ENCODE peak calls at places on chromosomes 12 and 14, in four cellular contexts. U, O, V and I are unnamed samples.

GRCh38 chr12:74899031-74899829 is 310.4 kb downstream of the KCNC2 start:
- DNase-seq in U (no peak), O (no peak), V (no peak), I (no peak)

GRCh38 chr14:66045572-66046021 is 440.6 kb upstream of the CCDC196 start:
- DNase-seq in U (peak; percentile 44), O (no peak), V (no peak), I (no peak)

GRCh38 chr12:110549716-110550115 is 33.4 kb downstream of the PPTC7 start:
- DNase-seq in U (no peak), O (no peak), V (no peak), I (no peak)

GRCh38 chr14:101179691-101180211 is 276.2 kb upstream of the RTL1 start:
- DNase-seq in U (no peak), O (no peak), V (no peak), I (no peak)

GRCh38 chr12:80567391-80567790 is 123.4 kb downstream of the PTPRQ start:
- DNase-seq in U (no peak), O (no peak), V (no peak), I (no peak)

GRCh38 chr12:59719701-59720100 is 123.9 kb downstream of the SLC16A7 start:
- DNase-seq in U (no peak), O (no peak), V (no peak), I (no peak)

GRCh38 chr12:127810026-127810425 is 456.9 kb upstream of the TMEM132C start:
- DNase-seq in U (no peak), O (no peak), V (no peak), I (no peak)

GRCh38 chr12:41264281-41264680 is 76.2 kb downstream of the PDZRN4 start:
- DNase-seq in U (no peak), O (no peak), V (peak; percentile 16), I (no peak)

GRCh38 chr14:85416771-85417170 is 113.2 kb upstream of the FLRT2 start:
- DNase-seq in U (no peak), O (no peak), V (no peak), I (no peak)

GRCh38 chr14:22510527-22511110 is 78.4 kb downstream of the DAD1 start:
- DNase-seq in U (no peak), O (no peak), V (no peak), I (no peak)

GRCh38 chr12:109981311-109981710 is 14.9 kb downstream of the GIT2 start:
- DNase-seq in U (no peak), O (peak; percentile 28), V (no peak), I (no peak)

GRCh38 chr14:75647650-75648049 is 13.0 kb downstream of the ERG28 start:
- DNase-seq in U (no peak), O (no peak), V (no peak), I (no peak)

GRCh38 chr12:81692008-81692407 is 67.1 kb downstream of the PPFIA2 start:
- DNase-seq in U (no peak), O (no peak), V (no peak), I (no peak)

GRCh38 chr12:25811656-25812126 is 146.8 kb upstream of the RASSF8 start:
- DNase-seq in U (no peak), O (no peak), V (no peak), I (no peak)

GRCh38 chr12:124917135-124917840 is 2.8 kb upstream of the UBC start:
- DNase-seq in U (peak; percentile 87), O (peak; percentile 86), V (peak; percentile 95), I (peak; percentile 89)

GRCh38 chr14:52834440-52834842 is 43.0 kb upstream of the GNPNAT1 start:
- DNase-seq in U (no peak), O (no peak), V (no peak), I (no peak)

GRCh38 chr12:96710127-96710745 is 196.8 kb upstream of the NEDD1 start:
- DNase-seq in U (no peak), O (no peak), V (no peak), I (no peak)

GRCh38 chr14:95507174-95507573 is 9.3 kb downstream of the SYNE3 start:
- DNase-seq in U (no peak), O (no peak), V (no peak), I (no peak)

GRCh38 chr12:102095677-102096263 is 24.1 kb downstream of the NUP37 start:
- DNase-seq in U (no peak), O (no peak), V (peak; percentile 42), I (no peak)

GRCh38 chr12:126349383-126349782 is 1284.1 kb downstream of the AACS start:
- DNase-seq in U (no peak), O (no peak), V (no peak), I (no peak)

GRCh38 chr14:78758333-78758732 is 588.2 kb downstream of the NRXN3 start:
- DNase-seq in U (peak; percentile 46), O (no peak), V (peak; percentile 24), I (peak; percentile 16)

GRCh38 chr12:65615091-65615490 is 209.2 kb upstream of the HMGA2 start:
- DNase-seq in U (no peak), O (no peak), V (no peak), I (no peak)

GRCh38 chr14:101072531-101072930 is 169.0 kb upstream of the RTL1 start:
- DNase-seq in U (no peak), O (no peak), V (no peak), I (peak; percentile 28)

GRCh38 chr12:402127-402456 is 648 bp downstream of the CCDC77 start:
- DNase-seq in U (peak; percentile 18), O (peak; percentile 5), V (peak; percentile 57), I (peak; percentile 17)

GRCh38 chr12:3083241-3083921 is 6.2 kb downstream of the TSPAN9 start:
- DNase-seq in U (no peak), O (no peak), V (no peak), I (no peak)

GRCh38 chr12:41531147-41531829 is 343.2 kb downstream of the PDZRN4 start:
- DNase-seq in U (no peak), O (no peak), V (no peak), I (no peak)

GRCh38 chr12:108806921-108807320 is 50.5 kb downstream of the SSH1 start:
- DNase-seq in U (no peak), O (no peak), V (no peak), I (no peak)

GRCh38 chr14:23361763-23362162 is 3.2 kb downstream of the EFS start:
- DNase-seq in U (no peak), O (no peak), V (no peak), I (no peak)

GRCh38 chr12:29152223-29152868 is 3.3 kb downstream of the FAR2 start:
- DNase-seq in U (no peak), O (no peak), V (peak; percentile 64), I (no peak)

GRCh38 chr12:26156201-26156871 is 31.5 kb upstream of the BHLHE41 start:
- DNase-seq in U (no peak), O (no peak), V (peak; percentile 91), I (no peak)

GRCh38 chr12:27261866-27262265 is 17.8 kb downstream of the STK38L start:
- DNase-seq in U (no peak), O (no peak), V (no peak), I (no peak)

GRCh38 chr12:132282950-132283771 is 46.2 kb downstream of the GALNT9 start:
- DNase-seq in U (no peak), O (no peak), V (peak; percentile 7), I (peak; percentile 40)

GRCh38 chr12:28388879-28389278 is 198.6 kb downstream of the CCDC91 start:
- DNase-seq in U (no peak), O (no peak), V (no peak), I (no peak)

GRCh38 chr14:92135269-92135668 is 13.5 kb downstream of the CPSF2 start:
- DNase-seq in U (no peak), O (no peak), V (peak; percentile 13), I (no peak)

DNA sequence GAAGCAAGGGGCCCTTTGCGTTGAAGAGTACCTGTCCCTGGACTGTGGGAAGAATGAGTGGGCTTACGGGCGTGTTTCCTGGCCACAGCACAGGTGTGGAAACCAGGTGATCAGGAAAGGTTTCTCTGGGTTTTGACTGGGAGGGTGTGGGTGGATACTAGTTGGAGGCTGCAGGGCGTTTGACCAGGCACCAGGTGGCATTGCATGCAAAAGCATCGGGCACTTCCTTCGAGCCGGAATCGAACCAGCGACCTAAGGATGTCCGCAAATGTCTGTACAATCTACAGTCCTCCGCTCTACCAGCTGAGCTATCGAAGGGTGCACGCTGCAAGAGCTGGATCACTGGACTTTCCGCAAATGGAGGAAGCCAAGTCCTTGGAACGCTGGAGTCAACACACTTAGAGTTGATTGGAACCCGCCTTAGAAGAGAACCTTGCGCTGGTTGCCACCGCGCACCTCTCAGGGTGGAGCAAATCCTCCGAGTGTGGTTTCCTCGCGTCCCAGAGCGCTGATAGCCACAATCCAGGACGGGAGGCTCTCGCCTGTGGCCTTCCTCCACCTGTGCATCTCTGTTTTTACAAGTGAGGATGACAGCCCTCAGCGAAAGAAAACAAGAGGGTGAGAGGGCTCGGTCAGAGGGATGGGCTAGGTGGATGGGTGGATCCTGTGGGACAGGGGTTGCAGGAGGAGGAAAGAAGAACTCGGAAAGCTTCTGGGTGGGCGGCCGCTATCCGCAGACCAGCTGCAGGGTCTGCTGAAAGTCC is 21.2 kb upstream of the RNASE4 start:
- DNase-seq in U (peak; percentile 68), O (peak; percentile 65), V (peak; percentile 59), I (peak; percentile 67)
- TF ChIP-seq CTCF in U (peak; percentile 38), O (peak; percentile 72), V (peak; percentile 75), I (peak; percentile 23)

GRCh38 chr14:89013098-89013504 is 188.7 kb downstream of the TTC8 start:
- DNase-seq in U (no peak), O (no peak), V (peak; percentile 18), I (no peak)
- TF ChIP-seq CTCF in U (no peak), O (no peak), V (peak; percentile 48), I (no peak)

GRCh38 chr14:30748343-30748742 is 126.0 kb upstream of the COCH start:
- DNase-seq in U (no peak), O (no peak), V (no peak), I (no peak)

GRCh38 chr14:30753452-30753851 is 120.9 kb upstream of the COCH start:
- DNase-seq in U (no peak), O (no peak), V (no peak), I (no peak)

GRCh38 chr14:30756594-30756993 is 117.8 kb upstream of the COCH start:
- DNase-seq in U (no peak), O (no peak), V (no peak), I (no peak)

GRCh38 chr14:30754778-30755177 is 119.6 kb upstream of the COCH start:
- DNase-seq in U (no peak), O (no peak), V (no peak), I (no peak)

GRCh38 chr14:30751646-30752416 is 122.5 kb upstream of the COCH start:
- DNase-seq in U (no peak), O (no peak), V (peak; percentile 24), I (no peak)
- TF ChIP-seq CTCF in U (no peak), O (no peak), V (peak; percentile 52), I (no peak)

DNA sequence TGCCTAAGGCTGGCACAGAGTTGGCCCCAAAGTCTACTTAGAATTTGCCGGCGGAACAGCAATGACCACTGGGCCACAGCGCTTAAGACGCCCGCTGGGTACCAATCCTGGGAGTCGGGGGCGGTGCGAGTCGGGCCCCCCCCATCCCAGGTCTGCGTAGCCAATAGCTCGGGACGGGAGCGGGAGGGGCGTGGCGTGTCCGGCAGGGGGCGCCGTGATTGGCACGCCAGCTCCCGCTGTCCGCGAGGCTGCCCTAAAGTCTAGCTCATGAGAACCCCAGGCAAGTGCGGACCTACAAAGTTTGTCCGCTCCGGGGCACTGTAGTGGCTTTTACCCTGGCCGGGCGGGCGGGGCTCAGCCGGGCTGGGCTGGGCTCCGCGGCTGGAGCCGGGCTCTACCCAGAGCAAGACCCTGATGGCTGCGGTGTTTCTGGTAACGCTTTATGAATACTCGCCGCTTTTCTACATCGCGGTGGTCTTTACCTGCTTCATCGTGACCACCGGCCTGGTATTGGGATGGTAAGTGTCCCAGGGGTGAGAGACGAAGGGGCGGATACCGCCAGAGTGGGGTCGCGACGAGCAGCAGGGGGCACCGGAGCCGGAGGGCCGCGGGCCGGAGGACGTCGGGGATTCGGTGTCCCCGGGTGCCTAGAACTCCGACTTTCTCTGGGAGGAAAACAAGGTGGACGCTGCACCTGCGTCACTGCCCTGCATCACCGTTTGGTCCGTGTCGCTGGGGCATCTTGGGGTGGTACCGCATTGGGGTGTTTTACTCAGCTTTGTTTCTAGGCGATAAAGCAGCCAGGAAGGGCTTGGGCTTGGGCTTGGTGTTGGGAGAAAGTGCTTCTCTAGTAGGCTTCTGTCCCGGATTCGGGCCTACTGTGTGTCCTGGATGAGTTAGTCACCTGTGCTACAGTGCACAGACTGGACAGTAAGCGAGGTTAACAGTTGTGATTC is at the start of gene CGRRF1:
- DNase-seq in U (peak; percentile 99), O (peak; percentile 94), V (peak; percentile 97), I (peak; percentile 99)
- TF ChIP-seq CTCF in U (peak; percentile 93), O (peak; percentile 64), V (peak; percentile 66), I (peak; percentile 40)